ENCODE peak calls at places on chromosomes 16 and 17, in six cellular contexts. T, F, Q, Y, B and C are unnamed samples. For H3K4me1, the result is how much of the 10 kb centered on the place peaks cover.

GRCh38 chr16:56551796-56552738 is 12.8 kb upstream of the MT4 start:
- DNase-seq in T (no peak), F (peak), Q (no peak), Y (no peak), B (peak), C (no peak)

GRCh38 chr17:7380855-7381683 is at the start of gene TNK1:
- DNase-seq in T (no peak), F (peak), Q (peak), Y (no peak), B (peak), C (no peak)

GRCh38 chr17:34579017-34579946 is at the start of gene TMEM132E:
- DNase-seq in T (no peak), F (peak), Q (peak), Y (no peak), B (peak), C (peak)

GRCh38 chr17:64535357-64535756 is 28.6 kb downstream of the CEP95 start:
- DNase-seq in T (no peak), F (no peak), Q (no peak), Y (no peak), B (no peak), C (no peak)

GRCh38 chr16:6144441-6144840 is 1046.8 kb upstream of the EEF2KMT start:
- DNase-seq in T (no peak), F (no peak), Q (no peak), Y (no peak), B (no peak), C (no peak)

GRCh38 chr16:69595127-69596036 is 29.6 kb downstream of the NFAT5 start:
- DNase-seq in T (no peak), F (no peak), Q (no peak), Y (no peak), B (no peak), C (no peak)

GRCh38 chr16:11190585-11191565 is 65.1 kb downstream of the SOCS1 start:
- DNase-seq in T (no peak), F (no peak), Q (no peak), Y (no peak), B (no peak), C (no peak)

GRCh38 chr17:56793506-56793905 is 40.2 kb downstream of the C17orf67 start:
- DNase-seq in T (no peak), F (no peak), Q (no peak), Y (no peak), B (no peak), C (no peak)

GRCh38 chr16:75433732-75434413 is 570 bp upstream of the CFDP1 start:
- DNase-seq in T (peak), F (peak), Q (peak), Y (no peak), B (peak), C (peak)

GRCh38 chr17:82231312-82231561 is 2.4 kb downstream of the SLC16A3 start:
- DNase-seq in T (no peak), F (no peak), Q (peak), Y (no peak), B (no peak), C (no peak)

GRCh38 chr17:45942284-45942683 is 47.9 kb downstream of the MAPT start:
- DNase-seq in T (no peak), F (peak), Q (no peak), Y (no peak), B (peak), C (peak)

GRCh38 chr16:87661561-87661960 is 59.3 kb downstream of the JPH3 start:
- DNase-seq in T (peak), F (peak), Q (no peak), Y (no peak), B (no peak), C (no peak)

GRCh38 chr16:73743665-73744496 is 552.7 kb upstream of the PSMD7 start:
- DNase-seq in T (no peak), F (no peak), Q (no peak), Y (no peak), B (no peak), C (no peak)

GRCh38 chr17:4008082-4008435 is 43.8 kb upstream of the ATP2A3 start:
- DNase-seq in T (no peak), F (no peak), Q (no peak), Y (no peak), B (no peak), C (no peak)

GRCh38 chr16:57147381-57148191 is 38.3 kb downstream of the PSME3IP1 start:
- DNase-seq in T (no peak), F (peak), Q (no peak), Y (no peak), B (no peak), C (no peak)

GRCh38 chr16:58011652-58012051 is 10.4 kb downstream of the USB1 start:
- DNase-seq in T (no peak), F (no peak), Q (peak), Y (no peak), B (no peak), C (no peak)

GRCh38 chr16:28544998-28545397 is 6.2 kb upstream of the NUPR1 start:
- DNase-seq in T (no peak), F (no peak), Q (no peak), Y (no peak), B (no peak), C (no peak)

GRCh38 chr16:70589998-70590471 is 56.3 kb upstream of the IL34 start:
- DNase-seq in T (no peak), F (peak), Q (no peak), Y (no peak), B (peak), C (no peak)

GRCh38 chr16:79628501-79628975 is 28.0 kb upstream of the MAF start:
- DNase-seq in T (no peak), F (no peak), Q (no peak), Y (no peak), B (no peak), C (no peak)

GRCh38 chr16:18050234-18050633 is 286.3 kb downstream of the NPIPA8 start:
- DNase-seq in T (peak), F (no peak), Q (no peak), Y (no peak), B (no peak), C (no peak)

GRCh38 chr16:30715777-30716445 is 16.9 kb downstream of the SRCAP start:
- DNase-seq in T (no peak), F (no peak), Q (no peak), Y (no peak), B (no peak), C (no peak)

GRCh38 chr17:15377200-15377599 is 35.8 kb upstream of the TEKT3 start:
- DNase-seq in T (no peak), F (no peak), Q (no peak), Y (no peak), B (no peak), C (no peak)

GRCh38 chr17:18960803-18961511 is 9.0 kb downstream of the SLC5A10 start:
- DNase-seq in T (peak), F (peak), Q (peak), Y (peak), B (peak), C (peak)

GRCh38 chr16:23288726-23289512 is 13.2 kb upstream of the SCNN1B start:
- DNase-seq in T (no peak), F (no peak), Q (no peak), Y (no peak), B (no peak), C (no peak)

GRCh38 chr17:55072910-55073309 is 104.3 kb downstream of the STXBP4 start:
- DNase-seq in T (no peak), F (peak), Q (no peak), Y (no peak), B (no peak), C (no peak)

GRCh38 chr16:85176541-85177447 is 64.5 kb upstream of the CIBAR2 start:
- DNase-seq in T (no peak), F (no peak), Q (no peak), Y (no peak), B (no peak), C (no peak)

GRCh38 chr17:77735051-77735340 is 223.5 kb upstream of the TNRC6C start:
- DNase-seq in T (no peak), F (no peak), Q (no peak), Y (no peak), B (no peak), C (no peak)

GRCh38 chr17:57523926-57524634 is 221.0 kb downstream of the CCDC182 start:
- DNase-seq in T (peak), F (peak), Q (no peak), Y (no peak), B (peak), C (peak)

GRCh38 chr17:49994085-49995054 is 654 bp downstream of the DLX3 start:
- DNase-seq in T (no peak), F (no peak), Q (no peak), Y (no peak), B (no peak), C (no peak)

GRCh38 chr17:16446338-16446983 is 31.1 kb downstream of the TRPV2 start:
- DNase-seq in T (peak), F (no peak), Q (no peak), Y (no peak), B (no peak), C (no peak)

GRCh38 chr16:12356622-12357365 is 380.3 kb downstream of the SNX29 start:
- DNase-seq in T (no peak), F (no peak), Q (no peak), Y (no peak), B (no peak), C (no peak)

GRCh38 chr17:21066394-21066793 is 23.6 kb upstream of the USP22 start:
- DNase-seq in T (no peak), F (no peak), Q (no peak), Y (no peak), B (no peak), C (no peak)

GRCh38 chr17:29293890-29294579 is at the start of gene NUFIP2:
- DNase-seq in T (peak), F (peak), Q (peak), Y (peak), B (peak), C (peak)

GRCh38 chr17:29292992-29293889 is 707 bp downstream of the NUFIP2 start:
- DNase-seq in T (peak), F (peak), Q (peak), Y (peak), B (peak), C (peak)

GRCh38 chr17:29292071-29292991 is 1.6 kb downstream of the NUFIP2 start:
- DNase-seq in T (peak), F (peak), Q (peak), Y (peak), B (peak), C (peak)

GRCh38 chr17:29291163-29291752 is 2.7 kb downstream of the NUFIP2 start:
- DNase-seq in T (peak), F (peak), Q (no peak), Y (no peak), B (no peak), C (no peak)

DNA sequence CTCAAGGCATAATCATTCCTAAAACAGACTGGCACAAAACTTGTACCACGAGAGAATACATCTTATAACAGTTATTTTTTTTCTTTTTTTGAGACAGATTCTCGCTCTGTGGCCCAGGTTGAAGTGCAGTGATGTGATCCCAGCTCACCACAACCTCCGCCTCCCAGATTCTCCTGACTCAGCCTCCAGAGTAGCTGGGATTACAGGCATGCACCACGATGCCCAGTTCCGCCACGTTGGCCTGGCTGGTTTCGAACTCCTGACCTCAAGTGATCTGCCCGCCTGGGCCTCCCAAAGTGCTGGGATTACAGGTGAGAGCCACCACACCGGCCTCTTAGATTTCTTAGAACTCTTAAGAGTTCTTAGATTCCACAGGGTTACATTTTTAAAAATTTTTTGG is 4.1 kb downstream of the NUFIP2 start:
- DNase-seq in T (no peak), F (no peak), Q (no peak), Y (no peak), B (no peak), C (no peak)
- H3K4me3 ChIP-seq in T (no peak), F (no peak), Q (no peak), Y (no peak), B (no peak), C (peak)

DNA sequence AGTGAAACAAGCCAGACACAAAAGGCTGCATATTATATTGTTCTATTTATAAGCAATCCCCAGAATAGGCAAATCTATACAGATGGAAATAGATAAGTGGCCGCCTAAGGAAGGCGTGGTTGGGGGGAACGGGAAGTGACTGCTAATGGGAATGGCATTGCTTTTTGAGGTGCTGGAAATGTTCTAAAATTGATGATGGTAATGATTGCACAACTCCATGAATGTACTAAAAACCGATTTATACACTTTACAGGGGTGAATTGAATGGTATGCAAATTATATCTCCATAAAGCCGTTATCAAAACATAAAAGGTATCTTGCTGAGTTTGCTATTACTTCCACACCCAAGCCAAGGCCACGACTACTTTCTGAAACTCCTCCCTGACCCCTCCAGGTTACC is 67.7 kb downstream of the GAS7 start:
- DNase-seq in T (peak), F (no peak), Q (no peak), Y (no peak), B (no peak), C (no peak)
- H3K4me1 ChIP-seq in T (under half), F (under half), Q (under half), Y (under half), B (under half), C (under half)

DNA sequence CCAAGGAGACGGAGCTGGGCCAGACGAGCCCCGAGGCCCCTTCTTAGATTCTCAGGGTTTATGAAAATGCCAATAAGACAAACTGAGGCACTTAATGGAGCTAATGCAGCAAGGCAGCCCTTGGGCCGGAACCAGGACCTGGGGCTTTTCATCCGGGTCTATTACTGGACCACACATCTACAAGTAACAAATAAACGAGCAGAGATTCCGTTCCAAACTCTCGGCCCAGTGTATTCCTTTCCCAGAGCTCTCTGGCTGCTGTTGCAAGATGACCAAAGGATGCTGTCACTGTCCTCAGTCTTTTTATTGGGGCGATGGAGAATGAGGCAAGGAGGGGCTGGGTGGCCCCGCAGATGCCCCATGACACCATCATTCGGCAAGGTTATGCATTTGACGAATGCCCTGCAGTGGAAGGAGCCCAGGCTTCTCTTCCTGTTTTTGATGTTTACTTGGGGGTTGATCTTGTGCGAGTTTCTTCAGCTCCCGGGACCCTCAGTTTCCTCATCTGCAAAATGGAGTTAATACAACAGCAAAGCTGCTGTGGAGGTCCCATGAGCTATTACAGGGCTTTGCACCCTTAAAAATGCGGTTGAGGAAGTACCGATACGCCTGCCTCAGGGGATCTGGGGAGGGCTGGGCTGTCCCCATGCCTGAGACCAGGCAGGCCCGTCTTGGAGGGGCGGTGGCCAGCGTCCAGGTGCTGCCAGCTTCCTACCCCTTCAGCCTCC is 1.1 kb upstream of the NTN1 start:
- DNase-seq in T (no peak), F (no peak), Q (no peak), Y (no peak), B (no peak), C (no peak)
- H3K4me3 ChIP-seq in T (peak), F (peak), Q (peak), Y (peak), B (no peak), C (peak)

GRCh38 chr17:11969565-11969964 is 27.7 kb downstream of the ZNF18 start:
- DNase-seq in T (no peak), F (no peak), Q (no peak), Y (no peak), B (no peak), C (no peak)
- H3K4me1 ChIP-seq in T (under half), F (under half), Q (under half), Y (under half), B (under half), C (under half)